ENCODE peak calls at places on chromosomes 4 and X, in eight cellular contexts. B is BJ, W is AG09309, I is cardiac muscle cell, T is fibroblast of pulmonary artery, O is pancreas, P is left lung, Y is Calu3. S is an unnamed sample.

GRCh38 chr4:168028970-168029610 is 63.2 kb upstream of the ANXA10 start:
- DNase-seq in B (no peak), W (no peak), I (no peak), T (no peak), O (no peak), P (no peak), Y (no peak), S (no peak)

GRCh38 chr4:22237155-22237751 is 278.6 kb downstream of the ADGRA3 start:
- DNase-seq in B (no peak), W (no peak), I (peak), T (peak), O (peak), P (no peak), Y (peak), S (no peak)

GRCh38 chrX:55167124-55167523 is 53.0 kb upstream of the PAGE5 start:
- DNase-seq in B (no peak), W (no peak), I (no peak), T (no peak), O (no peak), P (no peak), Y (peak), S (no peak)

GRCh38 chr4:123014038-123014437 is 91.6 kb upstream of the NUDT6 start:
- DNase-seq in B (no peak), W (no peak), I (no peak), T (no peak), O (no peak), P (no peak), Y (no peak), S (no peak)

GRCh38 chrX:136162827-136163427 is 15.6 kb downstream of the FHL1 start:
- DNase-seq in B (no peak), W (no peak), I (peak), T (peak), O (no peak), P (no peak), Y (peak), S (peak)

GRCh38 chrX:78168065-78168464 is 28.6 kb upstream of the TAF9B start:
- DNase-seq in B (no peak), W (no peak), I (no peak), T (peak), O (no peak), P (no peak), Y (no peak), S (no peak)

GRCh38 chrX:23901805-23902204 is 5.9 kb downstream of the APOO start:
- DNase-seq in B (no peak), W (no peak), I (peak), T (peak), O (peak), P (no peak), Y (peak), S (peak)

GRCh38 chrX:9542765-9543119 is 77.9 kb downstream of the TBL1X start:
- DNase-seq in B (no peak), W (no peak), I (peak), T (no peak), O (no peak), P (no peak), Y (no peak), S (no peak)

GRCh38 chr4:105186701-105187158 is 40.1 kb downstream of the TET2 start:
- DNase-seq in B (no peak), W (no peak), I (no peak), T (peak), O (peak), P (no peak), Y (no peak), S (no peak)

GRCh38 chrX:119643696-119644095 is 37.5 kb upstream of the NKRF start:
- DNase-seq in B (no peak), W (no peak), I (no peak), T (no peak), O (no peak), P (no peak), Y (no peak), S (no peak)

GRCh38 chr4:81030617-81031388 is at the start of gene BMP3:
- DNase-seq in B (no peak), W (no peak), I (peak), T (no peak), O (no peak), P (peak), Y (peak), S (no peak)

GRCh38 chr4:113069212-113069892 is 19.9 kb downstream of the ANK2 start:
- DNase-seq in B (no peak), W (no peak), I (no peak), T (no peak), O (no peak), P (no peak), Y (no peak), S (no peak)

GRCh38 chrX:153443476-153444332 is 2.2 kb downstream of the TREX2 start:
- DNase-seq in B (no peak), W (no peak), I (no peak), T (no peak), O (no peak), P (no peak), Y (peak), S (no peak)

GRCh38 chrX:74523870-74524735 is 90.3 kb downstream of the RLIM start:
- DNase-seq in B (no peak), W (no peak), I (no peak), T (no peak), O (no peak), P (no peak), Y (no peak), S (no peak)

GRCh38 chr4:154119317-154119716 is 330.4 kb upstream of the SFRP2 start:
- DNase-seq in B (no peak), W (no peak), I (no peak), T (no peak), O (no peak), P (no peak), Y (peak), S (no peak)

GRCh38 chrX:45001038-45001437 is 128.1 kb downstream of the KDM6A start:
- DNase-seq in B (no peak), W (no peak), I (no peak), T (no peak), O (no peak), P (no peak), Y (peak), S (no peak)

GRCh38 chr4:74715731-74716435 is 78.4 kb downstream of the BTC start:
- DNase-seq in B (no peak), W (no peak), I (no peak), T (no peak), O (no peak), P (no peak), Y (no peak), S (no peak)

GRCh38 chr4:147633113-147633512 is 15.9 kb downstream of the TMEM184C start:
- DNase-seq in B (peak), W (peak), I (no peak), T (no peak), O (no peak), P (no peak), Y (no peak), S (no peak)

GRCh38 chrX:54043696-54044125 is 562 bp downstream of the PHF8 start:
- DNase-seq in B (no peak), W (no peak), I (peak), T (peak), O (peak), P (peak), Y (peak), S (peak)

GRCh38 chrX:97629597-97629985 is 745.9 kb downstream of the RPA4 start:
- DNase-seq in B (no peak), W (no peak), I (no peak), T (no peak), O (no peak), P (no peak), Y (no peak), S (no peak)

GRCh38 chr4:7470522-7471128 is 35.9 kb upstream of the PSAPL1 start:
- DNase-seq in B (no peak), W (no peak), I (no peak), T (no peak), O (no peak), P (no peak), Y (no peak), S (no peak)

GRCh38 chr4:102598102-102598758 is 97.1 kb downstream of the NFKB1 start:
- DNase-seq in B (no peak), W (no peak), I (peak), T (peak), O (no peak), P (no peak), Y (no peak), S (no peak)

GRCh38 chrX:103688949-103689348 is 2.5 kb upstream of the MORF4L2 start:
- DNase-seq in B (no peak), W (no peak), I (peak), T (peak), O (no peak), P (no peak), Y (no peak), S (peak)

GRCh38 chr4:158253350-158253980 is 43.2 kb downstream of the TMEM144 start:
- DNase-seq in B (peak), W (peak), I (peak), T (peak), O (peak), P (no peak), Y (peak), S (peak)

GRCh38 chr4:27861381-27861787 is 1000.7 kb downstream of the STIM2 start:
- DNase-seq in B (no peak), W (peak), I (peak), T (peak), O (peak), P (no peak), Y (peak), S (no peak)

GRCh38 chrX:113522814-113523213 is 682.2 kb upstream of the AMOT start:
- DNase-seq in B (no peak), W (no peak), I (no peak), T (peak), O (no peak), P (no peak), Y (no peak), S (peak)

GRCh38 chrX:26581086-26581485 is 365.1 kb downstream of the MAGEB5 start:
- DNase-seq in B (no peak), W (no peak), I (no peak), T (peak), O (no peak), P (no peak), Y (no peak), S (no peak)

GRCh38 chrX:83508006-83508405 is at the start of gene POU3F4:
- DNase-seq in B (no peak), W (no peak), I (peak), T (no peak), O (peak), P (no peak), Y (no peak), S (no peak)

DNA sequence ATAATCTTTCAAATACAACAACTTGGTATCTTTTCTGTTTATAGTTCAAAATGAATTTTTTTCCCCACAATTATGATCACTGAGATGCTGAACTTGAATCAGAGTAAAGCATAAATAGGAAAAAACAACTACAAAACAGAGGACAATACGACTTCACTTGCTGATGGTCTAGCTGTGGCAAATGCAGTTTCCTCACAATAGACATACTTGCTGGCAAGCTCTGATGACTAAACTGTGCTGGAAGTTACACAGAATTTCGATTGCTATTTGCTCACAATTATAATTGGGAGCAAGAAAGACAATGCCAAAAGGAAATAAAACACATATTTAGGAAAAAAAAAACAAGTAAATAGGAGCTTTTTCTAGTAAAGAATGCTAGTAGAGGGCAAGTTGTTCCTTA is 14.7 kb downstream of the VEGFC start:
- DNase-seq in B (no peak), W (no peak), I (no peak), T (peak), O (no peak), P (no peak), Y (no peak), S (no peak)
- TF ChIP-seq CTCF in B (no peak), W (no peak), I (no peak), T (no peak), O (no peak), P (no peak), Y (no peak), S (no peak)

GRCh38 chr4:37687175-37687525 is 974 bp upstream of the RELL1 start:
- DNase-seq in B (no peak), W (no peak), I (no peak), T (no peak), O (no peak), P (no peak), Y (no peak), S (no peak)

GRCh38 chr4:37684154-37684553 is 2.0 kb downstream of the RELL1 start:
- DNase-seq in B (no peak), W (no peak), I (no peak), T (no peak), O (no peak), P (no peak), Y (no peak), S (no peak)

GRCh38 chr4:37686373-37687174 is at the start of gene RELL1:
- DNase-seq in B (peak), W (peak), I (peak), T (peak), O (peak), P (peak), Y (peak), S (peak)

GRCh38 chr4:37685211-37685725 is 908 bp downstream of the RELL1 start:
- DNase-seq in B (peak), W (peak), I (no peak), T (peak), O (no peak), P (no peak), Y (no peak), S (no peak)

DNA sequence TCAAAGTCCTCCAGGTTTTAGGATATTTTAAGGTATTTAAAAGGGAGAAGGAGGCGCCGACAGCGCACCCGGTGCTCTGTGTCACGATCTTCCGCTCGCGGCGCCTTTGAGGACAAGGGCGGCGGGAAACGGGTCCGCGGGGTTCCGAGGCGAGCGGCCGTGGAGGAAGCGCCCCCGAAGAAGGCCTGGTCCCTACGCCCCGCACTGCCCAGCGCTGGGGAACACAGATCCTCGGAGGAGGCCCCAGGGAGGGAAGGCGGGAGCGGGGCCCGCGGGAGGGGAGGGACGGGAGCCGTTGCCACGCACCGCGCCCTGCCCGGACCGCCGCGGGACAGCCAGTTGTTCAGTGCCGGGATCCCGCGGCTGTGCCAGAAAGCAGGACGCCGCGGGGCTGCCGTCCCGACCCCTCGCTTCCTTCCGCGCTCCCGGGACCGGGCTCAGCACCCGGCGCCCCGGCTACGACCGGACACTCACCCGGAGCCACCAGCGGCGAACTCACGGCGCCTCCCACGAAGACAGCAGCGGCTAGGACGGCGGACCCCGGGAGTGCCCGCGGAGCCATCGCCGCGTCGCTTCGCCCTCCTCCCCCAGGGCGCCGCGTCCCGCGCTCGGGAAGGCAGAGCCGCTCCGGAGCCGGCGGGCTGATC is 327 bp downstream of the RELL1 start:
- DNase-seq in B (no peak), W (no peak), I (peak), T (no peak), O (no peak), P (peak), Y (no peak), S (peak)
- TF ChIP-seq CTCF in B (no peak), W (no peak), I (no peak), T (no peak), O (no peak), P (no peak), Y (no peak), S (no peak)

GRCh38 chr4:156677656-156678055 is 293.9 kb downstream of the PDGFC start:
- DNase-seq in B (no peak), W (no peak), I (no peak), T (no peak), O (no peak), P (no peak), Y (no peak), S (no peak)

GRCh38 chr4:156673483-156673882 is 298.1 kb downstream of the PDGFC start:
- DNase-seq in B (no peak), W (no peak), I (no peak), T (peak), O (no peak), P (no peak), Y (no peak), S (no peak)

GRCh38 chr4:156672924-156673323 is 298.7 kb downstream of the PDGFC start:
- DNase-seq in B (peak), W (peak), I (no peak), T (no peak), O (no peak), P (no peak), Y (no peak), S (no peak)

GRCh38 chr4:156676116-156676851 is 295.3 kb downstream of the PDGFC start:
- DNase-seq in B (no peak), W (no peak), I (no peak), T (no peak), O (no peak), P (no peak), Y (no peak), S (no peak)

GRCh38 chr4:156677136-156677535 is 294.5 kb downstream of the PDGFC start:
- DNase-seq in B (no peak), W (no peak), I (peak), T (peak), O (no peak), P (no peak), Y (peak), S (peak)
- TF ChIP-seq CTCF in B (peak), W (peak), I (peak), T (peak), O (no peak), P (no peak), Y (peak), S (no peak)

GRCh38 chr4:89558147-89558546 is 250.5 kb upstream of the GPRIN3 start:
- DNase-seq in B (no peak), W (no peak), I (peak), T (no peak), O (no peak), P (no peak), Y (no peak), S (no peak)
- TF ChIP-seq CTCF in B (peak), W (peak), I (peak), T (peak), O (no peak), P (peak), Y (peak), S (peak)